ENCODE peak calls at places on chromosomes 4 and X, in five cellular contexts. One of them, this sample, is unnamed.

GRCh38 chrX:11704725-11705495 is 39.2 kb upstream of the ARHGAP6 start:
- DNase-seq in K562: no peak
- DNase-seq in A673: peak; percentile 7
- DNase-seq in hepatocyte: no peak
- DNase-seq in heart left ventricle: no peak
- DNase-seq in this sample: no peak

GRCh38 chrX:145792281-145792680 is 25.3 kb upstream of the SLITRK2 start:
- DNase-seq in K562: no peak
- DNase-seq in hepatocyte: no peak
- DNase-seq in A673: no peak
- DNase-seq in heart left ventricle: no peak
- DNase-seq in this sample: no peak

GRCh38 chrX:154516655-154517100 is 646 bp upstream of the FAM3A start:
- DNase-seq in K562: no peak
- DNase-seq in hepatocyte: peak; percentile 82
- DNase-seq in A673: no peak
- DNase-seq in heart left ventricle: peak; percentile 57
- DNase-seq in this sample: no peak

GRCh38 chr4:136651932-136652331 is 880.4 kb downstream of the PCDH18 start:
- DNase-seq in A673: peak; percentile 2
- DNase-seq in hepatocyte: no peak
- DNase-seq in K562: no peak
- DNase-seq in heart left ventricle: no peak
- DNase-seq in this sample: no peak

GRCh38 chr4:145102619-145103018 is 4.5 kb downstream of the ABCE1 start:
- DNase-seq in heart left ventricle: no peak
- DNase-seq in hepatocyte: no peak
- DNase-seq in K562: no peak
- DNase-seq in A673: no peak
- DNase-seq in this sample: no peak

GRCh38 chrX:133633162-133633561 is 217.9 kb upstream of the GPC4 start:
- DNase-seq in K562: no peak
- DNase-seq in A673: no peak
- DNase-seq in heart left ventricle: no peak
- DNase-seq in hepatocyte: no peak
- DNase-seq in this sample: no peak

GRCh38 chrX:9352683-9353430 is 112.0 kb upstream of the TBL1X start:
- DNase-seq in heart left ventricle: peak; percentile 43
- DNase-seq in A673: no peak
- DNase-seq in hepatocyte: no peak
- DNase-seq in K562: peak; percentile 36
- DNase-seq in this sample: no peak

GRCh38 chr4:56049428-56050212 is 100.9 kb downstream of the CEP135 start:
- DNase-seq in heart left ventricle: peak; percentile 28
- DNase-seq in A673: peak; percentile 27
- DNase-seq in hepatocyte: peak; percentile 56
- DNase-seq in K562: peak; percentile 23
- DNase-seq in this sample: no peak

GRCh38 chr4:126719803-126720202 is 913.0 kb upstream of the INTU start:
- DNase-seq in hepatocyte: peak; percentile 4
- DNase-seq in A673: no peak
- DNase-seq in heart left ventricle: no peak
- DNase-seq in K562: no peak
- DNase-seq in this sample: no peak

GRCh38 chrX:152907084-152907651 is 9.3 kb downstream of the ZNF185 start:
- DNase-seq in A673: no peak
- DNase-seq in K562: peak; percentile 49
- DNase-seq in heart left ventricle: no peak
- DNase-seq in hepatocyte: peak; percentile 73
- DNase-seq in this sample: no peak

GRCh38 chr4:88967883-88968316 is 89.1 kb downstream of the FAM13A start:
- DNase-seq in heart left ventricle: no peak
- DNase-seq in K562: no peak
- DNase-seq in hepatocyte: no peak
- DNase-seq in A673: no peak
- DNase-seq in this sample: no peak

GRCh38 chr4:24032371-24032989 is 142.6 kb upstream of the PPARGC1A start:
- DNase-seq in heart left ventricle: peak; percentile 38
- DNase-seq in A673: no peak
- DNase-seq in hepatocyte: peak; percentile 40
- DNase-seq in K562: no peak
- DNase-seq in this sample: no peak

GRCh38 chr4:139734201-139734874 is 68.7 kb downstream of the MGST2 start:
- DNase-seq in heart left ventricle: no peak
- DNase-seq in K562: no peak
- DNase-seq in hepatocyte: peak; percentile 55
- DNase-seq in A673: peak; percentile 5
- DNase-seq in this sample: no peak

GRCh38 chr4:161919442-161920220 is 244.2 kb downstream of the FSTL5 start:
- DNase-seq in K562: no peak
- DNase-seq in hepatocyte: no peak
- DNase-seq in A673: no peak
- DNase-seq in heart left ventricle: no peak
- DNase-seq in this sample: no peak

GRCh38 chr4:109658871-109659410 is 44.3 kb downstream of the CASP6 start:
- DNase-seq in hepatocyte: no peak
- DNase-seq in K562: no peak
- DNase-seq in heart left ventricle: no peak
- DNase-seq in A673: peak; percentile 25
- DNase-seq in this sample: peak; percentile 39

GRCh38 chr4:167219090-167219489 is 15.2 kb downstream of the SPOCK3 start:
- DNase-seq in hepatocyte: no peak
- DNase-seq in A673: no peak
- DNase-seq in K562: no peak
- DNase-seq in heart left ventricle: no peak
- DNase-seq in this sample: no peak

GRCh38 chr4:7867701-7868429 is 71.8 kb downstream of the AFAP1 start:
- DNase-seq in hepatocyte: no peak
- DNase-seq in heart left ventricle: no peak
- DNase-seq in K562: no peak
- DNase-seq in A673: no peak
- DNase-seq in this sample: no peak

GRCh38 chrX:53279296-53280237 is 1.8 kb downstream of the IQSEC2 start:
- DNase-seq in hepatocyte: no peak
- DNase-seq in A673: peak; percentile 25
- DNase-seq in K562: peak; percentile 42
- DNase-seq in heart left ventricle: no peak
- DNase-seq in this sample: no peak

GRCh38 chrX:69412661-69413060 is 91.5 kb upstream of the NALF2 start:
- DNase-seq in K562: no peak
- DNase-seq in A673: peak; percentile 31
- DNase-seq in heart left ventricle: no peak
- DNase-seq in hepatocyte: no peak
- DNase-seq in this sample: no peak

GRCh38 chrX:119690921-119691716 is 1.8 kb downstream of the SEPTIN6 start:
- DNase-seq in K562: peak; percentile 44
- DNase-seq in A673: peak; percentile 33
- DNase-seq in hepatocyte: peak; percentile 31
- DNase-seq in heart left ventricle: no peak
- DNase-seq in this sample: peak; percentile 69

GRCh38 chr4:31803511-31804195 is 1083.5 kb downstream of the PCDH7 start:
- DNase-seq in A673: no peak
- DNase-seq in K562: no peak
- DNase-seq in hepatocyte: no peak
- DNase-seq in heart left ventricle: no peak
- DNase-seq in this sample: no peak

GRCh38 chr4:107564326-107564725 is 155.7 kb downstream of the PAPSS1 start:
- DNase-seq in heart left ventricle: no peak
- DNase-seq in K562: no peak
- DNase-seq in A673: peak; percentile 33
- DNase-seq in hepatocyte: no peak
- DNase-seq in this sample: no peak

GRCh38 chrX:15804563-15804962 is 14.3 kb downstream of the ZRSR2 start:
- DNase-seq in A673: no peak
- DNase-seq in K562: no peak
- DNase-seq in hepatocyte: no peak
- DNase-seq in heart left ventricle: no peak
- DNase-seq in this sample: no peak

GRCh38 chrX:68415289-68415688 is 18.0 kb downstream of the OPHN1 start:
- DNase-seq in hepatocyte: no peak
- DNase-seq in A673: no peak
- DNase-seq in heart left ventricle: peak; percentile 61
- DNase-seq in K562: no peak
- DNase-seq in this sample: no peak

DNA sequence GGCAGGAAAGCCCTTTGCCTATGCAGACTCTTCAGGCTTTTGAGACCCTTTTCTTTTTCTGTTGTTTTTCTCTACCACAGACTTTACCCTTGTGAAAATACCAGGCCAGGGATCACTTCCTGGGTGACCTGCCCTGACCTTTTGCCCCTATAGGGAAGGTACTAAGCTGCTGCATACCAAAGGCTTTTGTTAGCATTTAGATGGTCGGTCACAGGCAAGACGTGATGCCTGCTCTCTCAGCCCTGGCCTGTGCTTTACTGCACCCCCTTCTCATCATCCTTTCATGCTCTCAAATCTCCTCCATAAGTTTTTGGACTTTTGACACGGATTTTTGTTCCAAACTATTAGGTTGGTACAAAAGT is 98.2 kb downstream of the ARHGAP10 start:
- DNase-seq in K562: no peak
- DNase-seq in heart left ventricle: no peak
- DNase-seq in hepatocyte: no peak
- DNase-seq in A673: no peak
- DNase-seq in this sample: no peak
- H3K4me1 ChIP-seq in K562: no peaks in the 10 kb centered on the region
- H3K4me1 ChIP-seq in heart left ventricle: peaks cover 29% of the 10 kb centered on the region
- H3K4me1 ChIP-seq in hepatocyte: peaks cover 28% of the 10 kb centered on the region
- H3K4me1 ChIP-seq in A673: no peaks in the 10 kb centered on the region
- H3K4me1 ChIP-seq in this sample: no peaks in the 10 kb centered on the region

DNA sequence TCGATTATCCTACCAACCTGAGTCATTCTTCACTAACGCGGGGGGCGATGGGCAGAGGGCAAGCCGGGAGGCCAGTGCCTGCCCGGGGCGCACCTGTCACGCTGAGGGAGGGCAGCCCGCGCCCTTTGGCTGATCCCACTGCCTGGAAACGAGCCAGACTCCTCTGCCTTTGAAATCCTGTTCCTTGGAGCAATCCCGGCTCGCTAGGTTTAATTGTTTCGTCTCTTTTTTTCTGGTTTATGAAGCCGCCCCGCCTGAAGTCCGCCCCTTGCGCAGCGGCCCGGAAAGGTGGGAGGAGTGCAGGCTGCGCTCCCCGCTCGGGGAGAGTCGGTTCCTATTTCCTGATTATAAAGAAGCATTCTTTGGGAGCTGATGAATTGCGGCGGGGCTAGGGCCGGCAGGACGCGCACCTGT is 484.2 kb downstream of the BCOR start:
- DNase-seq in hepatocyte: peak; percentile 74
- DNase-seq in heart left ventricle: peak; percentile 34
- DNase-seq in A673: peak; percentile 20
- DNase-seq in K562: no peak
- DNase-seq in this sample: peak; percentile 7
- H3K27me3 ChIP-seq in hepatocyte: no peaks in the 10 kb centered on the region
- H3K27me3 ChIP-seq in heart left ventricle: peaks cover 8% of the 10 kb centered on the region
- H3K27me3 ChIP-seq in A673: no peaks in the 10 kb centered on the region
- H3K27me3 ChIP-seq in K562: no peaks in the 10 kb centered on the region
- H3K27me3 ChIP-seq in this sample: no peaks in the 10 kb centered on the region

GRCh38 chr4:87073570-87074470 is 139.0 kb downstream of the AFF1 start:
- DNase-seq in hepatocyte: no peak
- DNase-seq in A673: peak; percentile 34
- DNase-seq in K562: no peak
- DNase-seq in heart left ventricle: peak; percentile 67
- DNase-seq in this sample: peak; percentile 41

GRCh38 chr4:87073187-87073569 is 138.4 kb downstream of the AFF1 start:
- DNase-seq in heart left ventricle: no peak
- DNase-seq in K562: no peak
- DNase-seq in hepatocyte: no peak
- DNase-seq in A673: no peak
- DNase-seq in this sample: no peak

GRCh38 chr4:87077834-87078585 is 142.4 kb downstream of the KLHL8 start:
- DNase-seq in K562: no peak
- DNase-seq in heart left ventricle: no peak
- DNase-seq in hepatocyte: no peak
- DNase-seq in A673: no peak
- DNase-seq in this sample: no peak

GRCh38 chr4:87076690-87077358 is 142.0 kb downstream of the AFF1 start:
- DNase-seq in K562: no peak
- DNase-seq in heart left ventricle: no peak
- DNase-seq in A673: no peak
- DNase-seq in hepatocyte: no peak
- DNase-seq in this sample: no peak

DNA sequence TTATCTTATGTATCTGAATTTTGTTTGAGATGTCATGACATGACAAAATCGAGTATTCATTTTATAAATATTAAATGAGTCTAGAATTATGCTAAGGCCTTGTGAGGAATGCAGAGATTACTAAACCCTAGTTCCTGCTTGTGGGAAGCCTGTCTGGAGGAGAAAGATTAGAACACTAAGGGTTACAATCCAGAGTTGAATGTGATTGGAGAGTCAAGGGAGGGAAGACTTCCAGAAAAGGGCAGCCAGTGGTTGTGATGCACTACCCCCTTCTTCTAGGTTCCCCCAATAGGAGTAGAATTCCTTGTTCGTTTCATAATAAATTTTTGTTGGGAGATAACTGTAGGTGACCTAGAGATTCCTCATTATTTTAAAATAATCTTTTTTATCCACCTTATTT is 141.1 kb downstream of the AFF1 start:
- DNase-seq in K562: no peak
- DNase-seq in hepatocyte: no peak
- DNase-seq in heart left ventricle: no peak
- DNase-seq in A673: no peak
- DNase-seq in this sample: no peak
- H3K4me1 ChIP-seq in K562: no peaks in the 10 kb centered on the region
- H3K4me1 ChIP-seq in hepatocyte: peaks cover 42% of the 10 kb centered on the region
- H3K4me1 ChIP-seq in heart left ventricle: peaks cover 66% of the 10 kb centered on the region
- H3K4me1 ChIP-seq in A673: peaks cover 57% of the 10 kb centered on the region
- H3K4me1 ChIP-seq in this sample: peaks cover 13% of the 10 kb centered on the region

GRCh38 chr4:37671072-37671471 is 15.1 kb downstream of the RELL1 start:
- DNase-seq in heart left ventricle: no peak
- DNase-seq in hepatocyte: no peak
- DNase-seq in K562: no peak
- DNase-seq in A673: no peak
- DNase-seq in this sample: no peak
- H3K27me3 ChIP-seq in heart left ventricle: no peaks in the 10 kb centered on the region
- H3K27me3 ChIP-seq in hepatocyte: no peaks in the 10 kb centered on the region
- H3K27me3 ChIP-seq in K562: no peaks in the 10 kb centered on the region
- H3K27me3 ChIP-seq in A673: no peaks in the 10 kb centered on the region
- H3K27me3 ChIP-seq in this sample: no peaks in the 10 kb centered on the region

This sample was measured in naive thymus-derived CD4-positive, alpha-beta T cell.